ENCODE peak calls at places on chromosomes 3 and 15, in seven cellular contexts. One of them, this sample, is unnamed.

GRCh38 chr3:161649900-161650484 is 153.4 kb downstream of the OTOL1 start:
- DNase-seq in psoas muscle: no peak
- DNase-seq in upper lobe of left lung: no peak
- DNase-seq in stomach: no peak
- DNase-seq in CD4-positive, CD25-positive, alpha-beta regulatory T cell: no peak
- DNase-seq in neuronal stem cell: no peak
- DNase-seq in cardiac muscle cell: no peak
- DNase-seq in this sample: no peak

GRCh38 chr3:64502284-64502683 is 185.5 kb downstream of the ADAMTS9 start:
- DNase-seq in psoas muscle: no peak
- DNase-seq in upper lobe of left lung: no peak
- DNase-seq in stomach: no peak
- DNase-seq in CD4-positive, CD25-positive, alpha-beta regulatory T cell: no peak
- DNase-seq in neuronal stem cell: no peak
- DNase-seq in cardiac muscle cell: peak; percentile 64
- DNase-seq in this sample: no peak

GRCh38 chr3:66220066-66220465 is 735 bp upstream of the SLC25A26 start:
- DNase-seq in psoas muscle: no peak
- DNase-seq in upper lobe of left lung: no peak
- DNase-seq in stomach: no peak
- DNase-seq in CD4-positive, CD25-positive, alpha-beta regulatory T cell: no peak
- DNase-seq in neuronal stem cell: no peak
- DNase-seq in cardiac muscle cell: no peak
- DNase-seq in this sample: no peak

GRCh38 chr15:72994778-72995177 is 57.5 kb upstream of the NEO1 start:
- DNase-seq in psoas muscle: peak; percentile 50
- DNase-seq in upper lobe of left lung: no peak
- DNase-seq in stomach: peak; percentile 57
- DNase-seq in CD4-positive, CD25-positive, alpha-beta regulatory T cell: no peak
- DNase-seq in neuronal stem cell: no peak
- DNase-seq in cardiac muscle cell: peak; percentile 43
- DNase-seq in this sample: no peak

GRCh38 chr3:185716436-185717090 is 108.3 kb downstream of the IGF2BP2 start:
- DNase-seq in psoas muscle: no peak
- DNase-seq in upper lobe of left lung: no peak
- DNase-seq in stomach: no peak
- DNase-seq in CD4-positive, CD25-positive, alpha-beta regulatory T cell: no peak
- DNase-seq in neuronal stem cell: no peak
- DNase-seq in cardiac muscle cell: no peak
- DNase-seq in this sample: no peak

GRCh38 chr15:92809880-92810361 is 90.2 kb upstream of the CHD2 start:
- DNase-seq in psoas muscle: no peak
- DNase-seq in upper lobe of left lung: peak; percentile 69
- DNase-seq in stomach: no peak
- DNase-seq in CD4-positive, CD25-positive, alpha-beta regulatory T cell: no peak
- DNase-seq in neuronal stem cell: no peak
- DNase-seq in cardiac muscle cell: peak; percentile 63
- DNase-seq in this sample: peak; percentile 42

GRCh38 chr15:93250212-93250611 is 161.2 kb upstream of the RGMA start:
- DNase-seq in psoas muscle: no peak
- DNase-seq in upper lobe of left lung: peak; percentile 55
- DNase-seq in stomach: no peak
- DNase-seq in CD4-positive, CD25-positive, alpha-beta regulatory T cell: no peak
- DNase-seq in neuronal stem cell: no peak
- DNase-seq in cardiac muscle cell: no peak
- DNase-seq in this sample: no peak

GRCh38 chr15:99411234-99411633 is 154.6 kb upstream of the MEF2A start:
- DNase-seq in psoas muscle: no peak
- DNase-seq in upper lobe of left lung: no peak
- DNase-seq in stomach: no peak
- DNase-seq in CD4-positive, CD25-positive, alpha-beta regulatory T cell: no peak
- DNase-seq in neuronal stem cell: no peak
- DNase-seq in cardiac muscle cell: no peak
- DNase-seq in this sample: no peak

GRCh38 chr3:147419062-147419701 is 10.0 kb downstream of the ZIC1 start:
- DNase-seq in psoas muscle: peak; percentile 93
- DNase-seq in upper lobe of left lung: no peak
- DNase-seq in stomach: no peak
- DNase-seq in CD4-positive, CD25-positive, alpha-beta regulatory T cell: no peak
- DNase-seq in neuronal stem cell: peak; percentile 84
- DNase-seq in cardiac muscle cell: peak; percentile 57
- DNase-seq in this sample: peak; percentile 24

GRCh38 chr15:76711351-76711827 is 193.8 kb downstream of the SCAPER start:
- DNase-seq in psoas muscle: no peak
- DNase-seq in upper lobe of left lung: no peak
- DNase-seq in stomach: no peak
- DNase-seq in CD4-positive, CD25-positive, alpha-beta regulatory T cell: no peak
- DNase-seq in neuronal stem cell: no peak
- DNase-seq in cardiac muscle cell: no peak
- DNase-seq in this sample: no peak

GRCh38 chr3:29279830-29280229 is 1.0 kb upstream of the RBMS3 start:
- DNase-seq in psoas muscle: peak; percentile 58
- DNase-seq in upper lobe of left lung: no peak
- DNase-seq in stomach: no peak
- DNase-seq in CD4-positive, CD25-positive, alpha-beta regulatory T cell: no peak
- DNase-seq in neuronal stem cell: no peak
- DNase-seq in cardiac muscle cell: peak; percentile 53
- DNase-seq in this sample: no peak

GRCh38 chr3:10505050-10505790 is at the start of gene ATP2B2:
- DNase-seq in psoas muscle: peak; percentile 40
- DNase-seq in upper lobe of left lung: no peak
- DNase-seq in stomach: no peak
- DNase-seq in CD4-positive, CD25-positive, alpha-beta regulatory T cell: no peak
- DNase-seq in neuronal stem cell: peak; percentile 24
- DNase-seq in cardiac muscle cell: no peak
- DNase-seq in this sample: no peak

GRCh38 chr3:49880581-49881328 is 11.0 kb upstream of the CAMKV start:
- DNase-seq in psoas muscle: no peak
- DNase-seq in upper lobe of left lung: no peak
- DNase-seq in stomach: no peak
- DNase-seq in CD4-positive, CD25-positive, alpha-beta regulatory T cell: no peak
- DNase-seq in neuronal stem cell: peak; percentile 76
- DNase-seq in cardiac muscle cell: no peak
- DNase-seq in this sample: peak; percentile 49

GRCh38 chr3:126439968-126440708 is 35.6 kb downstream of the ZXDC start:
- DNase-seq in psoas muscle: no peak
- DNase-seq in upper lobe of left lung: no peak
- DNase-seq in stomach: peak; percentile 2
- DNase-seq in CD4-positive, CD25-positive, alpha-beta regulatory T cell: no peak
- DNase-seq in neuronal stem cell: no peak
- DNase-seq in cardiac muscle cell: no peak
- DNase-seq in this sample: no peak

GRCh38 chr3:59133350-59133749 is 83.5 kb upstream of the CFAP20DC start:
- DNase-seq in psoas muscle: no peak
- DNase-seq in upper lobe of left lung: no peak
- DNase-seq in stomach: no peak
- DNase-seq in CD4-positive, CD25-positive, alpha-beta regulatory T cell: no peak
- DNase-seq in neuronal stem cell: no peak
- DNase-seq in cardiac muscle cell: no peak
- DNase-seq in this sample: no peak

GRCh38 chr15:77021803-77022381 is 27.0 kb downstream of the PSTPIP1 start:
- DNase-seq in psoas muscle: peak; percentile 55
- DNase-seq in upper lobe of left lung: no peak
- DNase-seq in stomach: no peak
- DNase-seq in CD4-positive, CD25-positive, alpha-beta regulatory T cell: no peak
- DNase-seq in neuronal stem cell: no peak
- DNase-seq in cardiac muscle cell: peak; percentile 68
- DNase-seq in this sample: no peak

GRCh38 chr3:108407858-108408257 is 102.5 kb downstream of the MYH15 start:
- DNase-seq in psoas muscle: no peak
- DNase-seq in upper lobe of left lung: no peak
- DNase-seq in stomach: no peak
- DNase-seq in CD4-positive, CD25-positive, alpha-beta regulatory T cell: no peak
- DNase-seq in neuronal stem cell: no peak
- DNase-seq in cardiac muscle cell: no peak
- DNase-seq in this sample: no peak

GRCh38 chr15:66941791-66942190 is 123.6 kb upstream of the SMAD3 start:
- DNase-seq in psoas muscle: no peak
- DNase-seq in upper lobe of left lung: no peak
- DNase-seq in stomach: no peak
- DNase-seq in CD4-positive, CD25-positive, alpha-beta regulatory T cell: no peak
- DNase-seq in neuronal stem cell: no peak
- DNase-seq in cardiac muscle cell: no peak
- DNase-seq in this sample: no peak

GRCh38 chr15:78389356-78389755 is 48.7 kb upstream of the IREB2 start:
- DNase-seq in psoas muscle: no peak
- DNase-seq in upper lobe of left lung: no peak
- DNase-seq in stomach: peak; percentile 10
- DNase-seq in CD4-positive, CD25-positive, alpha-beta regulatory T cell: no peak
- DNase-seq in neuronal stem cell: no peak
- DNase-seq in cardiac muscle cell: no peak
- DNase-seq in this sample: no peak

GRCh38 chr3:31802981-31803380 is 178.1 kb downstream of the OSBPL10 start:
- DNase-seq in psoas muscle: no peak
- DNase-seq in upper lobe of left lung: no peak
- DNase-seq in stomach: no peak
- DNase-seq in CD4-positive, CD25-positive, alpha-beta regulatory T cell: no peak
- DNase-seq in neuronal stem cell: no peak
- DNase-seq in cardiac muscle cell: no peak
- DNase-seq in this sample: no peak

GRCh38 chr3:194667363-194667762 is 4.6 kb downstream of the LSG1 start:
- DNase-seq in psoas muscle: no peak
- DNase-seq in upper lobe of left lung: no peak
- DNase-seq in stomach: no peak
- DNase-seq in CD4-positive, CD25-positive, alpha-beta regulatory T cell: no peak
- DNase-seq in neuronal stem cell: no peak
- DNase-seq in cardiac muscle cell: peak; percentile 50
- DNase-seq in this sample: no peak

GRCh38 chr15:74845581-74845980 is 2.6 kb upstream of the ULK3 start:
- DNase-seq in psoas muscle: no peak
- DNase-seq in upper lobe of left lung: no peak
- DNase-seq in stomach: no peak
- DNase-seq in CD4-positive, CD25-positive, alpha-beta regulatory T cell: no peak
- DNase-seq in neuronal stem cell: no peak
- DNase-seq in cardiac muscle cell: no peak
- DNase-seq in this sample: no peak

GRCh38 chr3:187975571-187976360 is 178.2 kb upstream of the LPP start:
- DNase-seq in psoas muscle: peak; percentile 92
- DNase-seq in upper lobe of left lung: no peak
- DNase-seq in stomach: no peak
- DNase-seq in CD4-positive, CD25-positive, alpha-beta regulatory T cell: no peak
- DNase-seq in neuronal stem cell: no peak
- DNase-seq in cardiac muscle cell: no peak
- DNase-seq in this sample: no peak

GRCh38 chr3:139774570-139775302 is 97.0 kb upstream of the NMNAT3 start:
- DNase-seq in psoas muscle: peak; percentile 63
- DNase-seq in upper lobe of left lung: no peak
- DNase-seq in stomach: no peak
- DNase-seq in CD4-positive, CD25-positive, alpha-beta regulatory T cell: no peak
- DNase-seq in neuronal stem cell: peak; percentile 61
- DNase-seq in cardiac muscle cell: peak; percentile 33
- DNase-seq in this sample: no peak

GRCh38 chr15:51161491-51162260 is 67.0 kb upstream of the TNFAIP8L3 start:
- DNase-seq in psoas muscle: no peak
- DNase-seq in upper lobe of left lung: no peak
- DNase-seq in stomach: no peak
- DNase-seq in CD4-positive, CD25-positive, alpha-beta regulatory T cell: no peak
- DNase-seq in neuronal stem cell: no peak
- DNase-seq in cardiac muscle cell: no peak
- DNase-seq in this sample: no peak

GRCh38 chr15:65550681-65551098 is 20.4 kb downstream of the HACD3 start:
- DNase-seq in psoas muscle: no peak
- DNase-seq in upper lobe of left lung: no peak
- DNase-seq in stomach: no peak
- DNase-seq in CD4-positive, CD25-positive, alpha-beta regulatory T cell: no peak
- DNase-seq in neuronal stem cell: no peak
- DNase-seq in cardiac muscle cell: peak; percentile 34
- DNase-seq in this sample: peak; percentile 49

GRCh38 chr3:196942915-196943277 is 568 bp upstream of the NCBP2 start:
- DNase-seq in psoas muscle: no peak
- DNase-seq in upper lobe of left lung: peak; percentile 34
- DNase-seq in stomach: no peak
- DNase-seq in CD4-positive, CD25-positive, alpha-beta regulatory T cell: no peak
- DNase-seq in neuronal stem cell: no peak
- DNase-seq in cardiac muscle cell: peak; percentile 51
- DNase-seq in this sample: no peak

GRCh38 chr15:42207674-42208579 is at the start of gene VPS39:
- DNase-seq in psoas muscle: peak; percentile 92
- DNase-seq in upper lobe of left lung: peak; percentile 87
- DNase-seq in stomach: peak; percentile 85
- DNase-seq in CD4-positive, CD25-positive, alpha-beta regulatory T cell: peak; percentile 77
- DNase-seq in neuronal stem cell: peak; percentile 62
- DNase-seq in cardiac muscle cell: peak; percentile 90
- DNase-seq in this sample: peak; percentile 83
- H3K4me3 ChIP-seq in psoas muscle: peak within 1 kb of the TSS; percentile 94
- H3K4me3 ChIP-seq in upper lobe of left lung: peak within 1 kb of the TSS; percentile 18
- H3K4me3 ChIP-seq in stomach: peak within 1 kb of the TSS; percentile 94
- H3K4me3 ChIP-seq in CD4-positive, CD25-positive, alpha-beta regulatory T cell: peak within 1 kb of the TSS; percentile 98
- H3K4me3 ChIP-seq in neuronal stem cell: peak within 1 kb of the TSS; percentile 88
- H3K4me3 ChIP-seq in cardiac muscle cell: peak within 1 kb of the TSS; percentile 47
- H3K4me3 ChIP-seq in this sample: peak within 1 kb of the TSS; percentile 85

DNA sequence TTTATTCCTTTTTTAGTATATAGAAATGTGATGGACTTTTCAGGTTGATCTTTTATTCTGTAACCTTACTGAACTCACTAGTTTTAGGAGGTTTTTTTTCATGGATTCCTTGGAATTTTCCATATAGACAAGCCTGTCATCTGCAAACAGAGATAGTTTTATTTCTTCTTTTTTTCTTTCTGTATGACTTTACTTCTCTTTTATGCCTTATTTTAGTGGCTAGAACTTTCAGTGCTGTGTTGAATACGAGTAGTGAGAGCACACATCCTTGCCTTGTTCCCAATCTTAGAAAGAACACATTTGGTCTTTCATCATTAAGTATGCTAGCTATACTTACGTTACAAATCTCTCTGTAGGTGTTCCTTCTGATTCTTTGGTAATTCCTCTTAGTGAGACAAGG is 336.5 kb downstream of the PTPRG start:
- DNase-seq in psoas muscle: no peak
- DNase-seq in upper lobe of left lung: no peak
- DNase-seq in stomach: no peak
- DNase-seq in CD4-positive, CD25-positive, alpha-beta regulatory T cell: no peak
- DNase-seq in neuronal stem cell: no peak
- DNase-seq in cardiac muscle cell: no peak
- DNase-seq in this sample: no peak
- H3K9me3 ChIP-seq in psoas muscle: no peaks in the 10 kb centered on the region
- H3K9me3 ChIP-seq in upper lobe of left lung: no peaks in the 10 kb centered on the region
- H3K9me3 ChIP-seq in stomach: no peaks in the 10 kb centered on the region
- H3K9me3 ChIP-seq in CD4-positive, CD25-positive, alpha-beta regulatory T cell: no peaks in the 10 kb centered on the region
- H3K9me3 ChIP-seq in neuronal stem cell: no peaks in the 10 kb centered on the region
- H3K9me3 ChIP-seq in cardiac muscle cell: no peaks in the 10 kb centered on the region
- H3K9me3 ChIP-seq in this sample: no peaks in the 10 kb centered on the region

DNA sequence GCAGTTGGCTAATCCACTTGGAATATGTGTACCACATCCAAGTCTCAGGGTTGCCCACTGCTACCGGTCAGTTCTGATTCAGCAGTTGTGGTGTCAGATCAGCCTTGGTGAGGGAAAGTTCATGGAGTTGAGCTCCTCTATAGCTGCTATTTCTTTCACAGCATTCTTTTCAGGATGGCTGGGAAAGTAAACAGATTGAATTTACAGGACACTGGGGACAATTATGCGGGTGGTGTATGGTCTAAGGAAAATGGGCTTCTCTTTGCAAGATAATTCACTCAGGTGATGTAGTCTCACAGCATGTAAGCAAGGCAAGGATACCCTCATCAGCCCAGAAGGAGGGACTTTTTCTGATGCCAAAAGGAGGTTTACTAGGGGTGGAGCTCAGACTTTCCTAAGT is 249.9 kb downstream of the DOCK3 start:
- DNase-seq in psoas muscle: no peak
- DNase-seq in upper lobe of left lung: no peak
- DNase-seq in stomach: no peak
- DNase-seq in CD4-positive, CD25-positive, alpha-beta regulatory T cell: no peak
- DNase-seq in neuronal stem cell: no peak
- DNase-seq in cardiac muscle cell: no peak
- DNase-seq in this sample: no peak
- H3K4me1 ChIP-seq in psoas muscle: no peaks in the 10 kb centered on the region
- H3K4me1 ChIP-seq in upper lobe of left lung: no peaks in the 10 kb centered on the region
- H3K4me1 ChIP-seq in stomach: no peaks in the 10 kb centered on the region
- H3K4me1 ChIP-seq in CD4-positive, CD25-positive, alpha-beta regulatory T cell: no peaks in the 10 kb centered on the region
- H3K4me1 ChIP-seq in neuronal stem cell: peaks cover 4% of the 10 kb centered on the region
- H3K4me1 ChIP-seq in cardiac muscle cell: no peaks in the 10 kb centered on the region
- H3K4me1 ChIP-seq in this sample: peaks cover 19% of the 10 kb centered on the region

GRCh38 chr3:45693941-45694521 is 4.8 kb downstream of the SACM1L start:
- DNase-seq in psoas muscle: no peak
- DNase-seq in upper lobe of left lung: no peak
- DNase-seq in stomach: no peak
- DNase-seq in CD4-positive, CD25-positive, alpha-beta regulatory T cell: peak; percentile 30
- DNase-seq in neuronal stem cell: no peak
- DNase-seq in cardiac muscle cell: no peak
- DNase-seq in this sample: no peak
- H3K4me3 ChIP-seq in psoas muscle: no peak overlapping the region
- H3K4me3 ChIP-seq in upper lobe of left lung: no peak overlapping the region
- H3K4me3 ChIP-seq in stomach: no peak overlapping the region
- H3K4me3 ChIP-seq in CD4-positive, CD25-positive, alpha-beta regulatory T cell: peak overlapping the region; percentile 93
- H3K4me3 ChIP-seq in neuronal stem cell: no peak overlapping the region
- H3K4me3 ChIP-seq in cardiac muscle cell: no peak overlapping the region
- H3K4me3 ChIP-seq in this sample: no peak overlapping the region

This sample was measured in HAP-1.